ENCODE peak calls at places on chromosomes 2 and 18, in nine cellular contexts. K, W, H, Z, R, O, M, P and L are unnamed samples.

GRCh38 chr2:14015113-14015512 is 617.4 kb upstream of the LRATD1 start:
- DNase-seq in K (no peak), W (no peak), H (no peak), Z (no peak), R (no peak), O (no peak), M (no peak), P (no peak), L (no peak)

GRCh38 chr2:217451634-217452033 is 551.2 kb downstream of the TNS1 start:
- DNase-seq in K (no peak), W (peak; percentile 7), H (no peak), Z (no peak), R (no peak), O (no peak), M (no peak), P (no peak), L (no peak)

GRCh38 chr2:105868060-105868459 is 123.3 kb downstream of the NCK2 start:
- DNase-seq in K (no peak), W (no peak), H (no peak), Z (no peak), R (no peak), O (no peak), M (no peak), P (no peak), L (no peak)

GRCh38 chr2:145332210-145332609 is 812.3 kb upstream of the ZEB2 start:
- DNase-seq in K (no peak), W (no peak), H (no peak), Z (no peak), R (no peak), O (no peak), M (no peak), P (no peak), L (no peak)

GRCh38 chr2:84169871-84170270 is 289.2 kb downstream of the SUCLG1 start:
- DNase-seq in K (no peak), W (no peak), H (no peak), Z (no peak), R (no peak), O (no peak), M (no peak), P (no peak), L (no peak)

GRCh38 chr18:61831071-61831470 is 61.7 kb downstream of the RNF152 start:
- DNase-seq in K (no peak), W (peak; percentile 33), H (no peak), Z (no peak), R (no peak), O (no peak), M (no peak), P (no peak), L (no peak)

GRCh38 chr18:78245451-78245850 is 734.2 kb upstream of the SALL3 start:
- DNase-seq in K (no peak), W (no peak), H (no peak), Z (no peak), R (no peak), O (no peak), M (no peak), P (no peak), L (no peak)

GRCh38 chr2:98478861-98479770 is 34.5 kb downstream of the INPP4A start:
- DNase-seq in K (no peak), W (no peak), H (no peak), Z (no peak), R (no peak), O (no peak), M (no peak), P (peak; percentile 55), L (no peak)

GRCh38 chr2:10355471-10356458 is 53.1 kb downstream of the HPCAL1 start:
- DNase-seq in K (peak; percentile 27), W (no peak), H (no peak), Z (no peak), R (no peak), O (no peak), M (no peak), P (no peak), L (no peak)

GRCh38 chr18:32049393-32050161 is 31.0 kb downstream of the RNF125 start:
- DNase-seq in K (no peak), W (no peak), H (no peak), Z (no peak), R (no peak), O (peak; percentile 17), M (no peak), P (no peak), L (no peak)

GRCh38 chr2:216644846-216645635 is 11.8 kb downstream of the IGFBP2 start:
- DNase-seq in K (no peak), W (no peak), H (no peak), Z (no peak), R (no peak), O (no peak), M (no peak), P (no peak), L (peak; percentile 28)

GRCh38 chr18:21314721-21315120 is 72.7 kb downstream of the GREB1L start:
- DNase-seq in K (no peak), W (no peak), H (no peak), Z (no peak), R (no peak), O (no peak), M (no peak), P (no peak), L (no peak)

GRCh38 chr2:109728809-109729208 is 65.3 kb upstream of the RGPD5 start:
- DNase-seq in K (no peak), W (no peak), H (no peak), Z (no peak), R (no peak), O (no peak), M (no peak), P (peak; percentile 9), L (no peak)

GRCh38 chr2:148209598-148209997 is 188.7 kb downstream of the MBD5 start:
- DNase-seq in K (no peak), W (no peak), H (no peak), Z (no peak), R (no peak), O (no peak), M (no peak), P (no peak), L (peak; percentile 60)

GRCh38 chr2:7646024-7646423 is 728.8 kb downstream of the RNF144A start:
- DNase-seq in K (no peak), W (no peak), H (no peak), Z (no peak), R (no peak), O (no peak), M (no peak), P (no peak), L (no peak)